ENCODE peak calls at places on chromosome 19, in five cellular contexts. One of them, this sample, is unnamed.

GRCh38 chr19:4358709-4359626 is 15.6 kb downstream of the MPND start:
- DNase-seq in NCI-H2081: no peak
- DNase-seq in uterus: no peak
- DNase-seq in nephron progenitor cell: no peak
- DNase-seq in DMS79: no peak
- DNase-seq in this sample: no peak

GRCh38 chr19:34481861-34482379 is 362 bp downstream of the WTIP start:
- DNase-seq in NCI-H2081: no peak
- DNase-seq in uterus: no peak
- DNase-seq in nephron progenitor cell: no peak
- DNase-seq in DMS79: no peak
- DNase-seq in this sample: no peak

GRCh38 chr19:19656451-19657396 is 6.8 kb downstream of the ATP13A1 start:
- DNase-seq in NCI-H2081: no peak
- DNase-seq in uterus: no peak
- DNase-seq in nephron progenitor cell: no peak
- DNase-seq in DMS79: no peak
- DNase-seq in this sample: no peak

GRCh38 chr19:4016903-4017638 is 9.5 kb downstream of the PIAS4 start:
- DNase-seq in NCI-H2081: no peak
- DNase-seq in uterus: no peak
- DNase-seq in nephron progenitor cell: no peak
- DNase-seq in DMS79: no peak
- DNase-seq in this sample: no peak

GRCh38 chr19:14006085-14006765 is at the start of gene RFX1:
- DNase-seq in NCI-H2081: peak
- DNase-seq in uterus: peak
- DNase-seq in nephron progenitor cell: peak
- DNase-seq in DMS79: peak
- DNase-seq in this sample: peak

GRCh38 chr19:50214699-50215543 is 11.5 kb downstream of the MYH14 start:
- DNase-seq in NCI-H2081: no peak
- DNase-seq in uterus: no peak
- DNase-seq in nephron progenitor cell: peak
- DNase-seq in DMS79: no peak
- DNase-seq in this sample: no peak

GRCh38 chr19:44951179-44952159 is 3.7 kb upstream of the CLPTM1 start:
- DNase-seq in NCI-H2081: peak
- DNase-seq in uterus: peak
- DNase-seq in nephron progenitor cell: peak
- DNase-seq in DMS79: peak
- DNase-seq in this sample: peak

GRCh38 chr19:29785955-29786589 is 25.7 kb upstream of the CCNE1 start:
- DNase-seq in NCI-H2081: no peak
- DNase-seq in uterus: no peak
- DNase-seq in nephron progenitor cell: no peak
- DNase-seq in DMS79: no peak
- DNase-seq in this sample: no peak

GRCh38 chr19:15631817-15632216 is 8.9 kb upstream of the CYP4F3 start:
- DNase-seq in NCI-H2081: no peak
- DNase-seq in uterus: no peak
- DNase-seq in nephron progenitor cell: no peak
- DNase-seq in DMS79: no peak
- DNase-seq in this sample: no peak

GRCh38 chr19:5035817-5036732 is 67.2 kb downstream of the KDM4B start:
- DNase-seq in NCI-H2081: no peak
- DNase-seq in uterus: no peak
- DNase-seq in nephron progenitor cell: no peak
- DNase-seq in DMS79: no peak
- DNase-seq in this sample: no peak

GRCh38 chr19:42178791-42179500 is 38.5 kb downstream of the DEDD2 start:
- DNase-seq in NCI-H2081: no peak
- DNase-seq in uterus: no peak
- DNase-seq in nephron progenitor cell: peak
- DNase-seq in DMS79: no peak
- DNase-seq in this sample: no peak